ENCODE peak calls at places on chromosomes 6 and 20, in six cellular contexts. I is A549, S is tibial nerve, M is esophagus squamous epithelium, Z is uterus, P is prostate gland. K is an unnamed sample.

GRCh38 chr20:51318058-51318960 is 224.2 kb downstream of the NFATC2 start:
- DNase-seq in I (peak), S (no peak), M (no peak), Z (no peak), P (no peak), K (peak)

GRCh38 chr6:24504642-24505586 is 10.1 kb downstream of the ALDH5A1 start:
- DNase-seq in I (peak), S (no peak), M (no peak), Z (no peak), P (peak), K (peak)

GRCh38 chr6:144585217-144585814 is 300.2 kb downstream of the UTRN start:
- DNase-seq in I (peak), S (no peak), M (no peak), Z (no peak), P (no peak), K (no peak)

GRCh38 chr6:16432075-16433032 is 194.0 kb downstream of the GMPR start:
- DNase-seq in I (no peak), S (no peak), M (no peak), Z (peak), P (no peak), K (no peak)

GRCh38 chr20:5844063-5844681 is 94.0 kb downstream of the SHLD1 start:
- DNase-seq in I (peak), S (no peak), M (no peak), Z (no peak), P (no peak), K (no peak)

GRCh38 chr20:11891081-11891826 is 26.4 kb upstream of the BTBD3 start:
- DNase-seq in I (peak), S (no peak), M (no peak), Z (peak), P (peak), K (peak)

GRCh38 chr6:30966154-30966553 is 17.4 kb upstream of the MUC21 start:
- DNase-seq in I (no peak), S (no peak), M (no peak), Z (no peak), P (no peak), K (no peak)

GRCh38 chr20:39021748-39022147 is 59.6 kb downstream of the DHX35 start:
- DNase-seq in I (no peak), S (no peak), M (no peak), Z (no peak), P (no peak), K (no peak)

GRCh38 chr6:75437451-75438185 is 56.0 kb downstream of the FILIP1 start:
- DNase-seq in I (no peak), S (no peak), M (no peak), Z (no peak), P (no peak), K (no peak)

GRCh38 chr6:10426781-10427279 is 12.0 kb upstream of the TFAP2A start:
- DNase-seq in I (no peak), S (no peak), M (no peak), Z (no peak), P (no peak), K (no peak)

GRCh38 chr6:79453558-79454042 is 83.6 kb downstream of the LCA5 start:
- DNase-seq in I (peak), S (no peak), M (no peak), Z (no peak), P (peak), K (no peak)

GRCh38 chr20:38084425-38084951 is 50.9 kb downstream of the RPRD1B start:
- DNase-seq in I (peak), S (no peak), M (no peak), Z (peak), P (peak), K (no peak)

GRCh38 chr20:51195990-51196389 is 173.1 kb upstream of the KCNG1 start:
- DNase-seq in I (no peak), S (no peak), M (no peak), Z (no peak), P (no peak), K (no peak)

GRCh38 chr6:113172531-113172966 is 684.6 kb upstream of the MARCKS start:
- DNase-seq in I (no peak), S (no peak), M (no peak), Z (no peak), P (no peak), K (peak)

GRCh38 chr6:113169484-113169883 is 687.7 kb upstream of the MARCKS start:
- DNase-seq in I (no peak), S (no peak), M (no peak), Z (no peak), P (no peak), K (no peak)

GRCh38 chr6:113171882-113172281 is 685.3 kb upstream of the MARCKS start:
- DNase-seq in I (no peak), S (no peak), M (no peak), Z (no peak), P (no peak), K (no peak)

GRCh38 chr6:113170454-113170853 is 686.7 kb upstream of the MARCKS start:
- DNase-seq in I (no peak), S (no peak), M (no peak), Z (no peak), P (no peak), K (no peak)

DNA sequence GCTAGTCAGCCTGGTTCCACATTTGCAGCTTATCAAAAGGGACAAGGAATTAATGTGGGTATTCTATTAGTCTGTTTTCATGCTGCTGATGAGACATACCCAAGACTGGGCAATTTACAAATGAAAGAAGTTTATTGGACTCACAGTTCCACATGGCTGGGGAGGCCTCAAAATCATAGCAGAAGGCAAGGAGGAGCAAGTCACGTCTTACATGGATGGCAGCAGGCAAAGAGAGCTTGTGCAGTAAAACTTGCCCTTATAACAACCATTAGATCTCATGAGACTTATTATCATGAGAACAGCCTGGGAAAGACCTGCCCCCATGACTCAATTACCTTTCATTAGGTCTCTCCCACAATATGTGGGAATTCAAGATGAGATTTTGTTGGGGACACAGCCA is 689.1 kb upstream of the MARCKS start:
- DNase-seq in I (no peak), S (no peak), M (no peak), Z (no peak), P (no peak), K (no peak)
- TF ChIP-seq CTCF in I (no peak), S (no peak), M (no peak), Z (no peak), P (no peak), K (no peak)

GRCh38 chr20:60725311-60725906 is 526.7 kb upstream of the CDH4 start:
- DNase-seq in I (no peak), S (no peak), M (no peak), Z (no peak), P (no peak), K (no peak)

GRCh38 chr20:60727425-60727824 is 524.6 kb upstream of the CDH4 start:
- DNase-seq in I (no peak), S (no peak), M (no peak), Z (no peak), P (no peak), K (no peak)

GRCh38 chr20:60729119-60729900 is 522.8 kb upstream of the CDH4 start:
- DNase-seq in I (no peak), S (no peak), M (no peak), Z (no peak), P (no peak), K (no peak)

GRCh38 chr20:60728705-60729104 is 523.4 kb upstream of the CDH4 start:
- DNase-seq in I (no peak), S (no peak), M (no peak), Z (no peak), P (no peak), K (no peak)
- H3K4me3 ChIP-seq in I (no peak), S (no peak), M (no peak), Z (no peak), P (no peak), K (no peak)

GRCh38 chr6:82083646-82084045 is 163.9 kb downstream of the IBTK start:
- DNase-seq in I (no peak), S (no peak), M (no peak), Z (no peak), P (no peak), K (no peak)

GRCh38 chr6:82086944-82087343 is 160.6 kb downstream of the IBTK start:
- DNase-seq in I (peak), S (no peak), M (no peak), Z (no peak), P (no peak), K (peak)

GRCh38 chr6:82084324-82084920 is 163.1 kb downstream of the IBTK start:
- DNase-seq in I (no peak), S (no peak), M (no peak), Z (no peak), P (no peak), K (no peak)

GRCh38 chr6:82088978-82089855 is 158.3 kb downstream of the IBTK start:
- DNase-seq in I (no peak), S (no peak), M (no peak), Z (no peak), P (no peak), K (no peak)

GRCh38 chr6:82085701-82086100 is 161.8 kb downstream of the IBTK start:
- DNase-seq in I (peak), S (no peak), M (no peak), Z (no peak), P (no peak), K (no peak)
- TF ChIP-seq CTCF in I (no peak), S (no peak), M (no peak), Z (no peak), P (no peak), K (no peak)

GRCh38 chr6:168475188-168476013 is 34.4 kb downstream of the SMOC2 start:
- DNase-seq in I (no peak), S (no peak), M (no peak), Z (no peak), P (no peak), K (no peak)

GRCh38 chr6:168480481-168480880 is 39.5 kb downstream of the SMOC2 start:
- DNase-seq in I (no peak), S (no peak), M (no peak), Z (no peak), P (no peak), K (no peak)

GRCh38 chr6:168479421-168479820 is 38.4 kb downstream of the SMOC2 start:
- DNase-seq in I (no peak), S (no peak), M (no peak), Z (no peak), P (no peak), K (no peak)
- H3K4me3 ChIP-seq in I (no peak), S (no peak), M (no peak), Z (no peak), P (no peak), K (no peak)

GRCh38 chr6:149701699-149702098 is 16.2 kb downstream of the LATS1 start:
- DNase-seq in I (no peak), S (no peak), M (no peak), Z (no peak), P (no peak), K (no peak)

GRCh38 chr6:149698175-149698574 is 19.7 kb downstream of the LATS1 start:
- DNase-seq in I (no peak), S (no peak), M (no peak), Z (no peak), P (no peak), K (no peak)

GRCh38 chr6:149694926-149695325 is 23.0 kb downstream of the LATS1 start:
- DNase-seq in I (no peak), S (no peak), M (no peak), Z (no peak), P (no peak), K (no peak)

GRCh38 chr6:149696904-149697303 is 21.0 kb downstream of the LATS1 start:
- DNase-seq in I (no peak), S (no peak), M (no peak), Z (no peak), P (no peak), K (no peak)

DNA sequence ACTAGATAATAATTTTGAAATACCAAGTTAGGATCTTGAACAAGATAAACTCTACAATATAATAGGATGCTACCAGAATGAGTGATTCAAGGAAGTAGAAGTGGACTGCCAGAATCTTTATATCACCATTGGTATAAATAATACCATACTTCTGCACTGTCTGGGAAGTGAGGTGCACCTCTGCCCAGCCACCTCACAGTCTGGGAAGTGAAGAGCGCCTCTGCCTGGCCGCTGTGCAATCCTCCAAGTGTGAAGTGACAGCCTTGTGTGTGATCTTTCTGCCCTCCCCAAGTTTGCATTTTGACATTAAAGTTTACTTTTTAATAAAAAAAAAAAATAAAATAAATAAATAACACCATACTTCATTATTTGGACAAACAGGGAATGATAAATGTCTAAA is 18.8 kb downstream of the LATS1 start:
- DNase-seq in I (peak), S (no peak), M (no peak), Z (no peak), P (no peak), K (no peak)
- TF ChIP-seq CTCF in I (no peak), S (no peak), M (no peak), Z (no peak), P (no peak), K (no peak)

GRCh38 chr6:137880633-137881521 is 13.8 kb downstream of the TNFAIP3 start:
- DNase-seq in I (no peak), S (no peak), M (no peak), Z (no peak), P (no peak), K (no peak)

GRCh38 chr6:137882225-137882961 is 15.3 kb downstream of the TNFAIP3 start:
- DNase-seq in I (no peak), S (no peak), M (no peak), Z (no peak), P (no peak), K (no peak)

GRCh38 chr6:137881522-137881886 is 14.4 kb downstream of the TNFAIP3 start:
- DNase-seq in I (no peak), S (no peak), M (no peak), Z (no peak), P (no peak), K (no peak)

GRCh38 chr6:137884428-137884827 is 17.4 kb downstream of the TNFAIP3 start:
- DNase-seq in I (no peak), S (no peak), M (no peak), Z (no peak), P (no peak), K (no peak)

DNA sequence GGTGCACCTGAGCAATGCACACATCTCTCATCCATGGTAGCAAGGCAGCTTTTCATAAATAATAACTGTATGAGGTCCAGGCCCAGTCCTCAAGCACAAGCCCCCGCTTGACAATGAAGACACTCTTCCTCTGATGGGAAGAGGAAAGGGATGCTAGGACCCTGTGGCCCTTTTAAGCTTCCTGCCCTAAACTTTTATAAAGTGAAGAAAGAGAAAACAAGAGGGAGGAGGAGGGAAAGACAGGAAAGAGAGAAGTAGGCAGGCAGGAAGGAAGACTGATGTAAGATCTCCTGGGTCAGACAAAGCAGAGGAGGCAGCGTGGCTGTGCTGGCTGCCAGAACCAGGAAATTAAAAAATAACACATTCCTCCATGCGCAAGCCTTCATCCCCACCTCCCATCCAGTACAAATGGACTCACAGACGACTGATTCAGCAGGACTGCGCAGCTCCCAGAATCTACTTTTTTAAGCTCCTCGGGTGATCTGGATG is 16.4 kb downstream of the TNFAIP3 start:
- DNase-seq in I (no peak), S (no peak), M (no peak), Z (no peak), P (no peak), K (no peak)
- H3K4me3 ChIP-seq in I (no peak), S (no peak), M (no peak), Z (no peak), P (no peak), K (no peak)

GRCh38 chr6:56772737-56773184 is 130.1 kb upstream of the DST start:
- DNase-seq in I (peak), S (no peak), M (no peak), Z (no peak), P (no peak), K (no peak)
- TF ChIP-seq CTCF in I (no peak), S (no peak), M (no peak), Z (no peak), P (no peak), K (no peak)

GRCh38 chr20:16664031-16664430 is 65.8 kb upstream of the SNRPB2 start:
- DNase-seq in I (no peak), S (no peak), M (no peak), Z (no peak), P (no peak), K (no peak)
- H3K4me3 ChIP-seq in I (no peak), S (no peak), M (no peak), Z (no peak), P (no peak), K (no peak)

GRCh38 chr20:19785173-19785799 is 27.2 kb downstream of the RIN2 start:
- DNase-seq in I (peak), S (no peak), M (no peak), Z (no peak), P (no peak), K (no peak)
- TF ChIP-seq CTCF in I (no peak), S (no peak), M (no peak), Z (no peak), P (no peak), K (no peak)

GRCh38 chr6:42032366-42032765 is 18.0 kb upstream of the TAF8 start:
- DNase-seq in I (no peak), S (no peak), M (no peak), Z (no peak), P (no peak), K (no peak)
- H3K4me3 ChIP-seq in I (no peak), S (no peak), M (no peak), Z (no peak), P (no peak), K (no peak)

K was measured in colonic mucosa.